ENCODE peak calls at places on chromosomes 3 and 15, in nine cellular contexts. R, T, L, M, H, G, U, E and I are unnamed samples.

GRCh38 chr3:59482001-59482400 is 432.2 kb upstream of the CFAP20DC start:
- DNase-seq in R (no peak), T (no peak), L (no peak), M (no peak), H (peak; percentile 61), G (no peak), U (no peak), E (no peak), I (no peak)

GRCh38 chr15:35657679-35658201 is 111.8 kb upstream of the DPH6 start:
- DNase-seq in R (no peak), T (no peak), L (peak; percentile 30), M (no peak), H (peak; percentile 54), G (no peak), U (no peak), E (no peak), I (no peak)

GRCh38 chr15:43268111-43269105 is 1.7 kb upstream of the TGM5 start:
- DNase-seq in R (no peak), T (no peak), L (no peak), M (no peak), H (no peak), G (no peak), U (no peak), E (no peak), I (no peak)

GRCh38 chr15:73647259-73648026 is 14.3 kb upstream of the NPTN start:
- DNase-seq in R (no peak), T (no peak), L (peak; percentile 24), M (no peak), H (peak; percentile 85), G (no peak), U (no peak), E (no peak), I (peak; percentile 82)

GRCh38 chr3:194325424-194326165 is 25.5 kb downstream of the CPN2 start:
- DNase-seq in R (no peak), T (no peak), L (no peak), M (no peak), H (no peak), G (no peak), U (no peak), E (no peak), I (peak; percentile 38)

GRCh38 chr15:58314593-58315216 is 117.1 kb upstream of the LIPC start:
- DNase-seq in R (no peak), T (no peak), L (no peak), M (no peak), H (no peak), G (no peak), U (no peak), E (no peak), I (no peak)

GRCh38 chr3:8519156-8519555 is 17.5 kb downstream of the LMCD1 start:
- DNase-seq in R (no peak), T (no peak), L (peak; percentile 66), M (no peak), H (no peak), G (no peak), U (peak; percentile 76), E (no peak), I (no peak)

GRCh38 chr15:56001476-56002078 is 8.2 kb upstream of the NEDD4 start:
- DNase-seq in R (no peak), T (no peak), L (no peak), M (no peak), H (peak; percentile 94), G (no peak), U (no peak), E (no peak), I (no peak)

GRCh38 chr3:12136371-12136770 is 22.3 kb downstream of the TIMP4 start:
- DNase-seq in R (no peak), T (no peak), L (no peak), M (no peak), H (no peak), G (no peak), U (no peak), E (no peak), I (no peak)

GRCh38 chr3:129379582-129380358 is 48.7 kb downstream of the EFCAB12 start:
- DNase-seq in R (no peak), T (no peak), L (no peak), M (no peak), H (no peak), G (no peak), U (no peak), E (no peak), I (no peak)

GRCh38 chr3:65945480-65945879 is 93.2 kb downstream of the MAGI1 start:
- DNase-seq in R (no peak), T (no peak), L (peak; percentile 68), M (no peak), H (no peak), G (no peak), U (no peak), E (no peak), I (no peak)

GRCh38 chr3:8638994-8639393 is 5.6 kb downstream of the SSUH2 start:
- DNase-seq in R (no peak), T (no peak), L (no peak), M (no peak), H (no peak), G (no peak), U (no peak), E (no peak), I (peak; percentile 27)

GRCh38 chr3:159763466-159764210 is 225.0 kb upstream of the IL12A start:
- DNase-seq in R (peak; percentile 79), T (peak; percentile 30), L (peak; percentile 84), M (peak; percentile 67), H (peak; percentile 67), G (peak; percentile 67), U (peak; percentile 54), E (peak; percentile 56), I (peak; percentile 90)

GRCh38 chr15:86892774-86893449 is 813.2 kb downstream of the AGBL1 start:
- DNase-seq in R (no peak), T (no peak), L (no peak), M (no peak), H (peak; percentile 19), G (no peak), U (no peak), E (no peak), I (no peak)

GRCh38 chr3:184249412-184250166 is at the start of gene EEF1AKMT4:
- DNase-seq in R (peak; percentile 97), T (peak; percentile 99), L (peak; percentile 99), M (peak; percentile 99), H (peak; percentile 96), G (peak; percentile 96), U (peak; percentile 97), E (peak; percentile 87), I (peak; percentile 97)

GRCh38 chr3:169790687-169791429 is 17.7 kb downstream of the MYNN start:
- DNase-seq in R (no peak), T (no peak), L (no peak), M (no peak), H (peak; percentile 55), G (no peak), U (no peak), E (no peak), I (no peak)

GRCh38 chr3:184488577-184488976 is 73.0 kb upstream of the EPHB3 start:
- DNase-seq in R (no peak), T (no peak), L (no peak), M (no peak), H (no peak), G (no peak), U (no peak), E (no peak), I (no peak)

GRCh38 chr15:63072023-63072650 is 29.6 kb downstream of the TPM1 start:
- DNase-seq in R (no peak), T (no peak), L (no peak), M (no peak), H (no peak), G (no peak), U (no peak), E (no peak), I (no peak)

GRCh38 chr15:71114887-71115566 is at the start of gene THSD4:
- DNase-seq in R (peak; percentile 90), T (peak; percentile 70), L (peak; percentile 61), M (peak; percentile 78), H (no peak), G (peak; percentile 69), U (no peak), E (peak; percentile 27), I (peak; percentile 97)

GRCh38 chr15:67194171-67195114 is 60.0 kb downstream of the AAGAB start:
- DNase-seq in R (no peak), T (no peak), L (no peak), M (no peak), H (no peak), G (peak; percentile 35), U (no peak), E (no peak), I (no peak)

GRCh38 chr3:43178891-43179366 is 73.0 kb upstream of the POMGNT2 start:
- DNase-seq in R (no peak), T (peak; percentile 84), L (peak; percentile 65), M (peak; percentile 89), H (peak; percentile 87), G (no peak), U (no peak), E (no peak), I (peak; percentile 84)

GRCh38 chr3:175150812-175151411 is 291.8 kb downstream of the NAALADL2 start:
- DNase-seq in R (no peak), T (no peak), L (no peak), M (no peak), H (peak; percentile 98), G (no peak), U (no peak), E (no peak), I (peak; percentile 65)

GRCh38 chr3:43013743-43014155 is 34.6 kb downstream of the GASK1A start:
- DNase-seq in R (no peak), T (no peak), L (no peak), M (no peak), H (no peak), G (no peak), U (no peak), E (no peak), I (no peak)

GRCh38 chr3:186540444-186541226 is 3.5 kb downstream of the CRYGS start:
- DNase-seq in R (no peak), T (peak; percentile 86), L (peak; percentile 67), M (peak; percentile 93), H (peak; percentile 83), G (peak; percentile 24), U (peak; percentile 29), E (no peak), I (no peak)
- TF ChIP-seq CTCF in R (peak; percentile 70), T (peak; percentile 36), L (peak; percentile 93), M (peak; percentile 88), H (peak; percentile 53), G (peak; percentile 71), U (peak; percentile 69), E (peak; percentile 77), I (peak; percentile 86)

GRCh38 chr3:17798000-17798399 is 55.6 kb upstream of the TBC1D5 start:
- DNase-seq in R (no peak), T (no peak), L (no peak), M (no peak), H (no peak), G (no peak), U (no peak), E (no peak), I (no peak)
- TF ChIP-seq CTCF in R (no peak), T (no peak), L (peak; percentile 23), M (no peak), H (no peak), G (no peak), U (no peak), E (no peak), I (no peak)

GRCh38 chr3:121975702-121976302 is 46.2 kb downstream of the ILDR1 start:
- DNase-seq in R (no peak), T (no peak), L (no peak), M (no peak), H (peak; percentile 27), G (no peak), U (no peak), E (no peak), I (no peak)
- TF ChIP-seq CTCF in R (no peak), T (no peak), L (no peak), M (no peak), H (no peak), G (no peak), U (no peak), E (no peak), I (peak; percentile 12)

GRCh38 chr3:53484979-53485378 is 9.4 kb upstream of the CACNA1D start:
- DNase-seq in R (no peak), T (no peak), L (no peak), M (no peak), H (no peak), G (no peak), U (no peak), E (no peak), I (no peak)
- TF ChIP-seq CTCF in R (no peak), T (no peak), L (no peak), M (no peak), H (no peak), G (no peak), U (no peak), E (no peak), I (no peak)